ENCODE peak calls at places on chromosomes 5 and 9, in seven cellular contexts. W, K, P, I, D, V and Q are unnamed samples.

GRCh38 chr5:176781638-176782570 is 28.5 kb upstream of the UNC5A start:
- DNase-seq in W (no peak), K (no peak), D (no peak), V (no peak), P (no peak), I (no peak), Q (no peak)

GRCh38 chr5:152379331-152379730 is 25.7 kb downstream of the NMUR2 start:
- DNase-seq in V (no peak), D (peak), I (no peak), P (no peak), W (no peak), K (no peak), Q (no peak)

GRCh38 chr5:176822041-176822425 is 11.7 kb downstream of the UNC5A start:
- DNase-seq in W (no peak), P (no peak), V (no peak), D (no peak), I (no peak), K (no peak), Q (no peak)

GRCh38 chr9:131019387-131020239 is 10.6 kb downstream of the LAMC3 start:
- DNase-seq in I (no peak), K (no peak), D (no peak), P (no peak), W (no peak), V (no peak), Q (no peak)

GRCh38 chr9:109475526-109475925 is 22.6 kb downstream of the PTPN3 start:
- DNase-seq in V (no peak), W (no peak), K (no peak), P (no peak), I (no peak), D (no peak), Q (no peak)

GRCh38 chr5:150662731-150663516 is 1.9 kb downstream of the MYOZ3 start:
- DNase-seq in W (no peak), V (no peak), K (no peak), I (no peak), D (no peak), P (no peak), Q (no peak)

GRCh38 chr5:135232958-135233357 is 166.1 kb downstream of the MACROH2A1 start:
- DNase-seq in D (peak), W (no peak), P (no peak), I (no peak), K (no peak), V (no peak), Q (no peak)

GRCh38 chr5:87300744-87301143 is 33.1 kb downstream of the RASA1 start:
- DNase-seq in K (peak), P (no peak), V (no peak), I (no peak), W (no peak), D (no peak), Q (no peak)

GRCh38 chr5:96408841-96409458 is 24.1 kb downstream of the PCSK1 start:
- DNase-seq in P (no peak), V (no peak), K (no peak), D (peak), W (no peak), I (no peak), Q (no peak)

GRCh38 chr5:6570530-6570929 is 62.3 kb downstream of the NSUN2 start:
- DNase-seq in W (no peak), D (no peak), I (no peak), V (no peak), K (no peak), P (no peak), Q (no peak)

GRCh38 chr9:32581512-32582143 is 8.7 kb upstream of the NDUFB6 start:
- DNase-seq in W (peak), D (peak), I (peak), V (peak), K (no peak), P (no peak), Q (peak)

GRCh38 chr9:37290881-37291485 is 131.5 kb upstream of the GRHPR start:
- DNase-seq in V (no peak), W (no peak), D (no peak), K (peak), I (no peak), P (no peak), Q (no peak)

GRCh38 chr5:141855265-141856029 is 22.8 kb downstream of the PCDH1 start:
- DNase-seq in D (no peak), K (no peak), V (no peak), I (peak), W (no peak), P (peak), Q (no peak)

GRCh38 chr9:134664446-134664845 is 22.8 kb downstream of the COL5A1 start:
- DNase-seq in W (no peak), K (no peak), D (no peak), V (no peak), I (no peak), P (peak), Q (no peak)

GRCh38 chr9:113152699-113153098 is 1.9 kb downstream of the SLC31A2 start:
- DNase-seq in P (no peak), V (no peak), D (no peak), K (no peak), I (no peak), W (no peak), Q (no peak)

GRCh38 chr9:110030632-110031031 is 177.3 kb downstream of the C9orf152 start:
- DNase-seq in V (no peak), P (no peak), K (no peak), I (no peak), W (no peak), D (no peak), Q (no peak)

GRCh38 chr5:121445511-121445910 is 406.2 kb upstream of the FTMT start:
- DNase-seq in I (no peak), P (no peak), V (no peak), W (no peak), D (no peak), K (no peak), Q (no peak)

GRCh38 chr9:78714591-78714990 is 417.7 kb downstream of the PSAT1 start:
- DNase-seq in V (no peak), P (no peak), D (no peak), W (no peak), I (no peak), K (no peak), Q (no peak)

GRCh38 chr5:131265318-131265803 is 1.5 kb downstream of the CDC42SE2 start:
- DNase-seq in W (no peak), V (no peak), P (no peak), I (no peak), K (no peak), D (no peak), Q (peak)

GRCh38 chr9:9003184-9003583 is 1203.6 kb upstream of the DMAC1 start:
- DNase-seq in P (no peak), V (no peak), D (peak), K (peak), I (no peak), W (peak), Q (no peak)

GRCh38 chr9:14987858-14988257 is 77.6 kb upstream of the FREM1 start:
- DNase-seq in W (no peak), K (no peak), P (no peak), D (no peak), V (no peak), I (no peak), Q (no peak)

GRCh38 chr9:28135571-28135970 is 562.3 kb upstream of the C9orf72 start:
- DNase-seq in V (no peak), D (no peak), W (no peak), K (no peak), P (no peak), I (peak), Q (no peak)

GRCh38 chr9:78874056-78874455 is 577.1 kb downstream of the PSAT1 start:
- DNase-seq in I (no peak), K (no peak), P (no peak), W (no peak), V (no peak), D (no peak), Q (no peak)

GRCh38 chr9:105503873-105504272 is 54.1 kb upstream of the FKTN start:
- DNase-seq in D (no peak), K (no peak), W (no peak), P (no peak), I (no peak), V (no peak), Q (no peak)

GRCh38 chr9:78574354-78575036 is 277.6 kb downstream of the PSAT1 start:
- DNase-seq in D (no peak), V (no peak), I (no peak), K (no peak), W (no peak), P (no peak), Q (no peak)